ENCODE peak calls at places on chromosomes 2 and 18, in ten cellular contexts. Z is omental fat pad, S is NCI-H524, J is cardiac fibroblast, C is amniotic epithelial cell, Q is heart left ventricle, W is HTR-8/SVneo, B is amygdala, A is B cell, T is T-helper 2 cell. X is an unnamed sample.
A peak's percentile ranks its signal among the peaks of the same experiment; 100 is the strongest.

GRCh38 chr18:2406544-2406943 is 164.8 kb downstream of the METTL4 start:
- DNase-seq in Z (no peak), T (no peak), J (no peak), A (no peak), C (peak; percentile 63), Q (no peak), S (no peak), W (no peak), B (no peak), X (peak; percentile 59)

GRCh38 chr2:213251618-213252017 is 32.6 kb upstream of the SPAG16 start:
- DNase-seq in Z (no peak), S (peak; percentile 76), C (peak; percentile 71), A (no peak), T (no peak), W (peak; percentile 53), B (no peak), Q (no peak), J (peak; percentile 90), X (no peak)

GRCh38 chr2:152354909-152355308 is 19.9 kb downstream of the FMNL2 start:
- DNase-seq in J (no peak), W (no peak), Q (no peak), T (no peak), C (peak; percentile 6), A (no peak), Z (no peak), B (no peak), S (no peak), X (no peak)

GRCh38 chr2:108612514-108613183 is 78.4 kb downstream of the LIMS1 start:
- DNase-seq in S (no peak), J (no peak), T (no peak), W (no peak), A (peak; percentile 71), B (no peak), C (no peak), Z (no peak), Q (no peak), X (no peak)

GRCh38 chr2:236112466-236112865 is 55.7 kb downstream of the GBX2 start:
- DNase-seq in A (no peak), B (no peak), Q (no peak), Z (no peak), J (no peak), C (no peak), T (no peak), W (no peak), S (no peak), X (no peak)

GRCh38 chr18:10410472-10411300 is 43.7 kb upstream of the APCDD1 start:
- DNase-seq in Z (no peak), C (no peak), Q (no peak), W (no peak), A (no peak), B (peak; percentile 20), T (no peak), J (no peak), S (no peak), X (no peak)

GRCh38 chr2:114543106-114543806 is 100.8 kb downstream of the DPP10 start:
- DNase-seq in Q (peak; percentile 47), A (no peak), B (no peak), C (peak; percentile 1), Z (no peak), T (no peak), W (no peak), S (peak; percentile 7), J (peak; percentile 8), X (no peak)

GRCh38 chr2:105337122-105338019 is at the start of gene C2orf49:
- DNase-seq in B (peak; percentile 86), Z (peak; percentile 78), T (peak; percentile 86), J (peak; percentile 85), Q (peak; percentile 89), S (peak; percentile 80), C (peak; percentile 77), W (peak; percentile 82), A (peak; percentile 91), X (peak; percentile 88)

GRCh38 chr18:76408480-76409067 is 86.5 kb downstream of the ZNF516 start:
- DNase-seq in B (no peak), C (no peak), W (no peak), Q (no peak), Z (no peak), T (no peak), J (no peak), A (peak; percentile 26), S (no peak), X (no peak)

GRCh38 chr2:54899576-54900200 is 150.6 kb downstream of the RTN4 start:
- DNase-seq in S (peak; percentile 90), T (no peak), Q (no peak), B (no peak), A (no peak), W (peak; percentile 58), C (peak; percentile 69), Z (no peak), J (peak; percentile 79), X (no peak)

GRCh38 chr2:25736899-25737515 is 63.6 kb upstream of the DTNB start:
- DNase-seq in A (no peak), B (no peak), Q (no peak), Z (no peak), T (no peak), W (no peak), C (no peak), J (no peak), S (no peak), X (no peak)

GRCh38 chr18:79515331-79515730 is 119.6 kb downstream of the NFATC1 start:
- DNase-seq in A (peak; percentile 30), W (no peak), J (no peak), T (no peak), C (no peak), S (no peak), B (no peak), Z (no peak), Q (no peak), X (peak; percentile 34)

GRCh38 chr2:67574230-67574629 is 177.1 kb downstream of the ETAA1 start:
- DNase-seq in A (no peak), S (no peak), J (peak; percentile 78), C (peak; percentile 85), T (no peak), W (no peak), B (no peak), Z (no peak), Q (no peak), X (no peak)

GRCh38 chr2:198763793-198764192 is 693.9 kb downstream of the SATB2 start:
- DNase-seq in Q (no peak), Z (no peak), C (no peak), B (no peak), W (no peak), S (no peak), A (no peak), T (no peak), J (no peak), X (no peak)

GRCh38 chr18:3449702-3450357 is at the start of gene TGIF1:
- DNase-seq in W (no peak), A (peak; percentile 48), C (peak; percentile 77), J (peak; percentile 85), B (peak; percentile 72), Z (peak; percentile 51), Q (peak; percentile 86), T (peak; percentile 14), S (peak; percentile 74), X (peak; percentile 84)

GRCh38 chr2:207156045-207156444 is 9.7 kb downstream of the KLF7 start:
- DNase-seq in W (no peak), T (no peak), A (no peak), S (no peak), Q (no peak), Z (no peak), C (no peak), B (no peak), J (no peak), X (no peak)

GRCh38 chr2:31012384-31012783 is 125.9 kb downstream of the GALNT14 start:
- DNase-seq in S (no peak), Q (no peak), B (no peak), W (no peak), A (no peak), T (no peak), C (no peak), Z (no peak), J (no peak), X (no peak)

GRCh38 chr2:11898576-11898975 is 152.1 kb downstream of the LPIN1 start:
- DNase-seq in W (no peak), A (no peak), J (no peak), B (no peak), Z (no peak), C (no peak), S (no peak), T (no peak), Q (no peak), X (no peak)

GRCh38 chr2:10574911-10575310 is 114.9 kb downstream of the NOL10 start:
- DNase-seq in Q (no peak), Z (no peak), A (no peak), J (no peak), S (no peak), B (no peak), T (no peak), C (no peak), W (no peak), X (no peak)

GRCh38 chr2:19525313-19525712 is 166.9 kb upstream of the OSR1 start:
- DNase-seq in J (no peak), Z (no peak), C (no peak), Q (no peak), T (no peak), W (no peak), S (no peak), A (no peak), B (no peak), X (no peak)

GRCh38 chr2:168490015-168490874 is 34.2 kb downstream of the CERS6 start:
- DNase-seq in J (peak; percentile 90), S (peak; percentile 17), W (no peak), C (peak; percentile 66), A (no peak), Q (no peak), B (no peak), T (no peak), Z (no peak), X (no peak)

GRCh38 chr2:105398522-105399206 is at the start of gene FHL2:
- DNase-seq in A (no peak), Z (no peak), W (peak; percentile 69), T (peak; percentile 61), C (peak; percentile 79), S (peak; percentile 70), Q (peak; percentile 74), B (peak; percentile 43), J (peak; percentile 83), X (peak; percentile 70)

GRCh38 chr2:25000503-25001328 is 29.0 kb upstream of the DNAJC27 start:
- DNase-seq in W (no peak), Q (no peak), C (peak; percentile 58), S (no peak), J (peak; percentile 30), A (no peak), B (no peak), Z (no peak), T (no peak), X (no peak)

GRCh38 chr2:136131961-136132839 is 14.3 kb upstream of the CXCR4 start:
- DNase-seq in A (peak; percentile 94), T (peak; percentile 56), B (no peak), Z (no peak), J (no peak), W (no peak), Q (no peak), C (no peak), S (no peak), X (no peak)

GRCh38 chr2:206086683-206087350 is 843 bp upstream of the INO80D start:
- DNase-seq in A (no peak), W (no peak), Z (no peak), J (peak; percentile 32), S (peak; percentile 33), T (no peak), C (peak; percentile 27), Q (no peak), B (no peak), X (no peak)

GRCh38 chr18:48955528-48956261 is 4.9 kb upstream of the SMAD7 start:
- DNase-seq in W (no peak), S (no peak), Q (peak; percentile 75), Z (no peak), A (no peak), J (peak; percentile 92), C (peak; percentile 79), T (no peak), B (no peak), X (no peak)

GRCh38 chr2:144012304-144012703 is 507.6 kb downstream of the ZEB2 start:
- DNase-seq in W (no peak), C (no peak), J (no peak), Z (no peak), A (no peak), B (no peak), Q (no peak), T (no peak), S (no peak), X (no peak)

GRCh38 chr2:74052732-74053712 is 68.3 kb downstream of the TET3 start:
- DNase-seq in Z (no peak), Q (no peak), A (peak; percentile 59), B (no peak), C (no peak), S (no peak), J (peak; percentile 19), T (no peak), W (no peak), X (no peak)

X was measured in left lobe of liver.